ENCODE peak calls at places on chromosome 7, in five cellular contexts. One of them, this sample, is unnamed.

GRCh38 chr7:41930538-41931262 is 227.8 kb upstream of the INHBA start:
- DNase-seq in SK-N-SH: no peak
- DNase-seq in OCI-LY7: no peak
- DNase-seq in cardiac muscle cell: peak; percentile 45
- DNase-seq in colonic mucosa: no peak
- DNase-seq in this sample: no peak

GRCh38 chr7:100588438-100588837 is 2.3 kb downstream of the FBXO24 start:
- DNase-seq in SK-N-SH: peak; percentile 72
- DNase-seq in cardiac muscle cell: peak; percentile 34
- DNase-seq in OCI-LY7: peak; percentile 57
- DNase-seq in colonic mucosa: no peak
- DNase-seq in this sample: peak; percentile 29

GRCh38 chr7:103809229-103809994 is 180.0 kb downstream of the RELN start:
- DNase-seq in OCI-LY7: no peak
- DNase-seq in colonic mucosa: no peak
- DNase-seq in SK-N-SH: no peak
- DNase-seq in cardiac muscle cell: no peak
- DNase-seq in this sample: no peak

GRCh38 chr7:116169060-116169459 is 41.3 kb upstream of the TES start:
- DNase-seq in cardiac muscle cell: peak; percentile 42
- DNase-seq in OCI-LY7: no peak
- DNase-seq in SK-N-SH: no peak
- DNase-seq in colonic mucosa: no peak
- DNase-seq in this sample: no peak

GRCh38 chr7:4610768-4611467 is 71.2 kb upstream of the FOXK1 start:
- DNase-seq in cardiac muscle cell: peak; percentile 79
- DNase-seq in colonic mucosa: peak; percentile 68
- DNase-seq in OCI-LY7: peak; percentile 69
- DNase-seq in SK-N-SH: peak; percentile 77
- DNase-seq in this sample: peak; percentile 75

GRCh38 chr7:1910081-1910685 is 240.1 kb downstream of the ELFN1 start:
- DNase-seq in cardiac muscle cell: no peak
- DNase-seq in OCI-LY7: no peak
- DNase-seq in SK-N-SH: no peak
- DNase-seq in colonic mucosa: no peak
- DNase-seq in this sample: no peak

GRCh38 chr7:105705427-105705826 is 124.1 kb upstream of the EFCAB10 start:
- DNase-seq in cardiac muscle cell: no peak
- DNase-seq in SK-N-SH: no peak
- DNase-seq in colonic mucosa: no peak
- DNase-seq in OCI-LY7: no peak
- DNase-seq in this sample: no peak

GRCh38 chr7:107742678-107743566 is 1.0 kb upstream of the CBLL1 start:
- DNase-seq in colonic mucosa: peak; percentile 67
- DNase-seq in SK-N-SH: peak; percentile 60
- DNase-seq in OCI-LY7: no peak
- DNase-seq in cardiac muscle cell: no peak
- DNase-seq in this sample: peak; percentile 91

GRCh38 chr7:29285451-29285807 is 90.9 kb downstream of the CHN2 start:
- DNase-seq in OCI-LY7: no peak
- DNase-seq in colonic mucosa: no peak
- DNase-seq in SK-N-SH: no peak
- DNase-seq in cardiac muscle cell: peak; percentile 94
- DNase-seq in this sample: no peak

GRCh38 chr7:46131916-46132795 is 211.1 kb upstream of the IGFBP3 start:
- DNase-seq in cardiac muscle cell: peak; percentile 26
- DNase-seq in colonic mucosa: no peak
- DNase-seq in OCI-LY7: no peak
- DNase-seq in SK-N-SH: no peak
- DNase-seq in this sample: peak; percentile 81

GRCh38 chr7:18958627-18959026 is 158.8 kb downstream of the TWIST1 start:
- DNase-seq in SK-N-SH: no peak
- DNase-seq in cardiac muscle cell: peak; percentile 35
- DNase-seq in colonic mucosa: no peak
- DNase-seq in OCI-LY7: no peak
- DNase-seq in this sample: no peak

GRCh38 chr7:99392046-99392445 is 16.4 kb downstream of the PDAP1 start:
- DNase-seq in colonic mucosa: peak; percentile 53
- DNase-seq in SK-N-SH: no peak
- DNase-seq in cardiac muscle cell: no peak
- DNase-seq in OCI-LY7: no peak
- DNase-seq in this sample: no peak

GRCh38 chr7:43485580-43485979 is 97.3 kb upstream of the STK17A start:
- DNase-seq in cardiac muscle cell: no peak
- DNase-seq in OCI-LY7: no peak
- DNase-seq in SK-N-SH: no peak
- DNase-seq in colonic mucosa: no peak
- DNase-seq in this sample: no peak

GRCh38 chr7:29810813-29811482 is 4.6 kb downstream of the WIPF3 start:
- DNase-seq in cardiac muscle cell: no peak
- DNase-seq in SK-N-SH: no peak
- DNase-seq in colonic mucosa: no peak
- DNase-seq in OCI-LY7: no peak
- DNase-seq in this sample: no peak

GRCh38 chr7:159136442-159136841 is 8.2 kb downstream of the VIPR2 start:
- DNase-seq in OCI-LY7: no peak
- DNase-seq in SK-N-SH: no peak
- DNase-seq in cardiac muscle cell: no peak
- DNase-seq in colonic mucosa: no peak
- DNase-seq in this sample: peak; percentile 28

GRCh38 chr7:44431091-44431608 is 59.3 kb downstream of the NUDCD3 start:
- DNase-seq in colonic mucosa: no peak
- DNase-seq in OCI-LY7: peak; percentile 84
- DNase-seq in cardiac muscle cell: no peak
- DNase-seq in SK-N-SH: peak; percentile 47
- DNase-seq in this sample: peak; percentile 87

GRCh38 chr7:147990079-147990478 is 600.5 kb upstream of the C7orf33 start:
- DNase-seq in OCI-LY7: no peak
- DNase-seq in cardiac muscle cell: no peak
- DNase-seq in SK-N-SH: no peak
- DNase-seq in colonic mucosa: no peak
- DNase-seq in this sample: no peak

GRCh38 chr7:90758933-90759562 is 162.9 kb downstream of the CDK14 start:
- DNase-seq in colonic mucosa: no peak
- DNase-seq in SK-N-SH: no peak
- DNase-seq in OCI-LY7: no peak
- DNase-seq in cardiac muscle cell: no peak
- DNase-seq in this sample: no peak

GRCh38 chr7:4916115-4916514 is 32.6 kb upstream of the RADIL start:
- DNase-seq in OCI-LY7: no peak
- DNase-seq in cardiac muscle cell: no peak
- DNase-seq in colonic mucosa: no peak
- DNase-seq in SK-N-SH: no peak
- DNase-seq in this sample: no peak

GRCh38 chr7:35505031-35505430 is 189.9 kb downstream of the HERPUD2 start:
- DNase-seq in SK-N-SH: no peak
- DNase-seq in colonic mucosa: no peak
- DNase-seq in cardiac muscle cell: no peak
- DNase-seq in OCI-LY7: no peak
- DNase-seq in this sample: peak; percentile 50

GRCh38 chr7:74230446-74231231 is 20.8 kb downstream of the LAT2 start:
- DNase-seq in SK-N-SH: no peak
- DNase-seq in colonic mucosa: no peak
- DNase-seq in OCI-LY7: peak; percentile 68
- DNase-seq in cardiac muscle cell: no peak
- DNase-seq in this sample: no peak

GRCh38 chr7:120988591-120989299 is at the start of gene CPED1:
- DNase-seq in colonic mucosa: peak; percentile 73
- DNase-seq in cardiac muscle cell: peak; percentile 81
- DNase-seq in SK-N-SH: peak; percentile 88
- DNase-seq in OCI-LY7: peak; percentile 10
- DNase-seq in this sample: peak; percentile 78

GRCh38 chr7:76011437-76011836 is 17.0 kb upstream of the TMEM120A start:
- DNase-seq in OCI-LY7: peak; percentile 52
- DNase-seq in cardiac muscle cell: peak; percentile 81
- DNase-seq in SK-N-SH: no peak
- DNase-seq in colonic mucosa: no peak
- DNase-seq in this sample: no peak

GRCh38 chr7:47472444-47473157 is 109.3 kb downstream of the TNS3 start:
- DNase-seq in OCI-LY7: peak; percentile 49
- DNase-seq in cardiac muscle cell: no peak
- DNase-seq in colonic mucosa: no peak
- DNase-seq in SK-N-SH: no peak
- DNase-seq in this sample: no peak

GRCh38 chr7:1200045-1200444 is 32.6 kb upstream of the UNCX start:
- DNase-seq in SK-N-SH: no peak
- DNase-seq in colonic mucosa: no peak
- DNase-seq in cardiac muscle cell: peak; percentile 67
- DNase-seq in OCI-LY7: no peak
- DNase-seq in this sample: no peak

DNA sequence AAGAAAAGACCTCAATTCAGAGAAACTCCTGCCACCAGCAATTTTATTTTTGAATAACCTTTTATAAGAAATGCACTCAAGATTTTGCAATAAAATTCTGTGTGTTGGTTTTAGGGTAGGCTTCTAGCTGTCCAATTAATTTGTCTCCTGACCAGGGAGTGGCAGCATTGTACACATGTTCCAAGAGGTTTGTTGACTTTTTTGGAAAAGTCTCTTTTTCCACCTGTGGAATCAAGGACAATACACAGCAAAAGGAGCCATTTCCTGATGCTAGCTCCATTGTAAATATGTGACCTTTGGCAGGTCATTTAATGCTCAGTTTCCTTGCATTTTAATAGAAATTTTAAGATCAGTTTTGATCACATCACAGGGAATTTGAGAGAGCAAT is 1.8 kb downstream of the GIMAP5 start:
- DNase-seq in cardiac muscle cell: no peak
- DNase-seq in SK-N-SH: no peak
- DNase-seq in OCI-LY7: no peak
- DNase-seq in colonic mucosa: no peak
- DNase-seq in this sample: no peak
- TF ChIP-seq CTCF in cardiac muscle cell: no peak
- TF ChIP-seq CTCF in SK-N-SH: no peak
- TF ChIP-seq CTCF in OCI-LY7: peak; percentile 42
- TF ChIP-seq CTCF in colonic mucosa: no peak
- TF ChIP-seq CTCF in this sample: no peak

GRCh38 chr7:22127835-22128527 is 182.3 kb upstream of the CDCA7L start:
- DNase-seq in OCI-LY7: no peak
- DNase-seq in cardiac muscle cell: peak; percentile 36
- DNase-seq in colonic mucosa: no peak
- DNase-seq in SK-N-SH: no peak
- DNase-seq in this sample: no peak
- H3K4me1 ChIP-seq in OCI-LY7: no peaks in the 10 kb centered on the region
- H3K4me1 ChIP-seq in cardiac muscle cell: peaks cover 11% of the 10 kb centered on the region
- H3K4me1 ChIP-seq in colonic mucosa: no peaks in the 10 kb centered on the region
- H3K4me1 ChIP-seq in SK-N-SH: peaks cover 20% of the 10 kb centered on the region
- H3K4me1 ChIP-seq in this sample: peaks cover 14% of the 10 kb centered on the region

GRCh38 chr7:98240961-98241673 is 10.9 kb downstream of the TECPR1 start:
- DNase-seq in colonic mucosa: peak; percentile 40
- DNase-seq in OCI-LY7: peak; percentile 66
- DNase-seq in SK-N-SH: peak; percentile 89
- DNase-seq in cardiac muscle cell: peak; percentile 49
- DNase-seq in this sample: peak; percentile 90
- TF ChIP-seq CTCF in colonic mucosa: peak; percentile 66
- TF ChIP-seq CTCF in OCI-LY7: peak; percentile 82
- TF ChIP-seq CTCF in SK-N-SH: peak; percentile 83
- TF ChIP-seq CTCF in cardiac muscle cell: peak; percentile 78
- TF ChIP-seq CTCF in this sample: peak; percentile 88

DNA sequence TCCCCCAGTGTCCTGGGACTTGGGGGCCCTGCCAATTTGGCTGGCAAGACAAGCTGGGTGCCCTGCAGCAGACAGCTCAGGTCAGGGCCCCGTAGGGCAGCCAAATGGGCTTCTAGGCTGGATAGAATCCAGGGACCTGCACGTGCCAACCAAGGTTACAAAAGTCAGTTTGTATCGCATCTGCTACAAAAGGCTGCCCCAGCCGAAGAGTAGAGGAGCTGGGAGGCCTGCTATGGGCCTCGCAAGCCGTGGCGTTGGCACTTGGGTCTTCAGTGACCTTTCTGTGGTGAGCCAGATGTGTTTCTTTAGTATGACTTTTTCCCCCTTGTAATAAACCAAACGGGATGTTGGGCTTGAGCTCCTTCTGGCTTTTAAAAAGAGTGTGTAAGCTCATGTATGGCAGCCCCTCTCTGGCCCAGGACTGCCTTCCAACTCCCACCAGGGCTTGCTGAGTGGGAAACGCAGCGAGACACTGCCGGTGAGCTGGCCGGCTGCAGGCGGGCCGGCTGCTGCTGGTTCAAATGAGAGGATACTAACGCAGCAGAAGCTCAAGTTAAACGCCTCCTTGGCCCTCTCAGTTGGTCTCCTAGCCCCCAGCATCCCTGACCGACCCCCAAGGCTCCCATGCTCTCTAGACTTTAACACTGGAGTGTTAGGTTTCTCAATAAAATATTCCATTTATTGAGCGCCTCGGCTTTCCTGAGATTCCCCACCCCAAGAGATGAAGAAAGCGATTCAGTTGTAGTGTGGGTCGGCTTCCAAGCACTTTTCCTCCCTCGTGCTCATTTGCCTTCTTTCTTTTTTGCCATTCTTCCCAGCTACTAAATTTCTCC is 3.1 kb upstream of the HOXA10 start:
- DNase-seq in colonic mucosa: no peak
- DNase-seq in OCI-LY7: no peak
- DNase-seq in SK-N-SH: no peak
- DNase-seq in cardiac muscle cell: no peak
- DNase-seq in this sample: no peak
- H3K4me1 ChIP-seq in colonic mucosa: peaks cover 10% of the 10 kb centered on the region
- H3K4me1 ChIP-seq in OCI-LY7: no peaks in the 10 kb centered on the region
- H3K4me1 ChIP-seq in SK-N-SH: no peaks in the 10 kb centered on the region
- H3K4me1 ChIP-seq in cardiac muscle cell: no peaks in the 10 kb centered on the region
- H3K4me1 ChIP-seq in this sample: peaks cover 3% of the 10 kb centered on the region

DNA sequence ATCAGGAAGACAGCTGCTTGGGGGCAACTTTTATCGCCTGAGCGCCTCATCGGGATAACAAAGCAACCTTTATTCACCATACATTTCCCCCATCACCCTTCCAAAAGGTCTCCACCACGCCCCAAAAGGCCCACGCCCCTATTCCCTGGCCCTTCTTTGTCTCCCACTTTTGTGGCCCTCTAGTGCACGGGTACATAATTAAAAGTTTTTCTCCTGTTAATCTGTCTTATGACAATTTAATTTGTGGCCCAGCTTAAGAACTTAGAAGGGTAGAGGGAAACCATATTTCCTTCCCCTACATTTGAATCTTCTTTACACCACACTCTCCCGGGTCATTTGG is 643 bp downstream of the RP9 start:
- DNase-seq in cardiac muscle cell: no peak
- DNase-seq in OCI-LY7: peak; percentile 41
- DNase-seq in SK-N-SH: peak; percentile 42
- DNase-seq in colonic mucosa: peak; percentile 29
- DNase-seq in this sample: no peak
- TF ChIP-seq CTCF in cardiac muscle cell: peak; percentile 18
- TF ChIP-seq CTCF in OCI-LY7: peak; percentile 66
- TF ChIP-seq CTCF in SK-N-SH: peak; percentile 40
- TF ChIP-seq CTCF in colonic mucosa: no peak
- TF ChIP-seq CTCF in this sample: peak; percentile 36

DNA sequence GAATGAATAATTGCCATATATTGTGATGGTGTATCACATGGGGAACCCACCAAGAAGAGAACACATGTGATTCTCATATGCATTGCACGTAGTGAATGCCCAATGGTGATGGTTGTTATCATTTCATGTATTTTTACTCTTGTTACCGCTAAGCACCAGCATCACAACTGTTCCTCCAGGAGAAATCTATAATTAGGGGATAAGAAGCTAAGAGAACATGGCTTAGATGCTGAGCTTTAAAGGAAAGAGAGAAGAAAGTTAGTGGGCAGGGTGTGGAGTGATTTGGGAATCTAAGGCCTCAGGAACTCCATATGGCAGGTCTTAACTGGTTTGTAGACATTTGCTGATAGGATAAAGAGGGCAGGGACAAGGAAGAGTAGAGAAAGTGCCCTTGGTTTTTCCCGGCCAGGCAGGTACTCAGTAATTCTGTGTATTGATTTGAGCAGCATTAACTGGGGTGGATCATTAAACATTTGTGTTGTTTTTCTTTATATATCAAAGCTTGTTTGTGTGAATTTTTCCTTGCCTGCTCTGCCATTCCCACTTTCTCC is 145.9 kb downstream of the LRRC4 start:
- DNase-seq in SK-N-SH: no peak
- DNase-seq in colonic mucosa: no peak
- DNase-seq in cardiac muscle cell: no peak
- DNase-seq in OCI-LY7: no peak
- DNase-seq in this sample: no peak
- H3K4me1 ChIP-seq in SK-N-SH: peaks cover 32% of the 10 kb centered on the region
- H3K4me1 ChIP-seq in colonic mucosa: no peaks in the 10 kb centered on the region
- H3K4me1 ChIP-seq in cardiac muscle cell: peaks cover 68% of the 10 kb centered on the region
- H3K4me1 ChIP-seq in OCI-LY7: no peaks in the 10 kb centered on the region
- H3K4me1 ChIP-seq in this sample: peaks cover 24% of the 10 kb centered on the region